ENCODE peak calls at places on chromosomes 4 and X, in seven cellular contexts. E, G, N, K, S, A and O are unnamed samples.

GRCh38 chr4:76704133-76704881 is 193.6 kb downstream of the SOWAHB start:
- DNase-seq in N (no peak), S (no peak), G (no peak), A (no peak), K (peak), E (no peak), O (no peak)

GRCh38 chrX:108464604-108465003 is 25.0 kb downstream of the COL4A5 start:
- DNase-seq in G (no peak), S (no peak), A (no peak), E (no peak), N (no peak), K (peak), O (no peak)

GRCh38 chr4:60579335-60579734 is 620.8 kb upstream of the ADGRL3 start:
- DNase-seq in E (no peak), G (no peak), N (no peak), A (no peak), S (no peak), K (no peak), O (no peak)

GRCh38 chrX:40098264-40099045 is 697 bp upstream of the BCOR start:
- DNase-seq in N (peak), E (peak), S (peak), G (no peak), K (peak), A (peak), O (no peak)

GRCh38 chrX:71301195-71301924 is at the start of gene ITGB1BP2:
- DNase-seq in N (no peak), E (no peak), S (no peak), G (no peak), K (peak), A (no peak), O (no peak)

GRCh38 chr4:47567511-47567910 is 82.4 kb downstream of the ATP10D start:
- DNase-seq in G (no peak), E (no peak), K (no peak), N (no peak), S (no peak), A (no peak), O (no peak)

GRCh38 chrX:48540015-48540350 is 469 bp downstream of the TBC1D25 start:
- DNase-seq in G (no peak), A (peak), E (peak), K (no peak), N (no peak), S (peak), O (peak)

GRCh38 chr4:156606444-156607197 is 365.0 kb downstream of the PDGFC start:
- DNase-seq in E (peak), K (no peak), S (no peak), A (no peak), G (no peak), N (no peak), O (no peak)

GRCh38 chrX:96372313-96373046 is 312.2 kb upstream of the DIAPH2 start:
- DNase-seq in A (peak), E (peak), K (peak), G (no peak), S (no peak), N (peak), O (no peak)

GRCh38 chrX:16903274-16904019 is 33.3 kb upstream of the RBBP7 start:
- DNase-seq in E (no peak), S (no peak), G (no peak), K (no peak), A (peak), N (no peak), O (no peak)

GRCh38 chr4:146072381-146072780 is 103.1 kb upstream of the LSM6 start:
- DNase-seq in E (no peak), G (no peak), S (no peak), A (no peak), K (no peak), N (no peak), O (no peak)

GRCh38 chrX:63299596-63299995 is 51.5 kb downstream of the SPIN4 start:
- DNase-seq in N (no peak), S (no peak), E (no peak), G (no peak), K (no peak), A (no peak), O (no peak)

GRCh38 chr4:112321768-112322684 is 24.9 kb downstream of the ALPK1 start:
- DNase-seq in A (peak), S (peak), G (peak), N (peak), K (peak), E (peak), O (peak)

GRCh38 chr4:183362916-183363542 is 40.8 kb upstream of the CLDN24 start:
- DNase-seq in K (peak), S (no peak), N (no peak), A (no peak), E (no peak), G (no peak), O (no peak)

GRCh38 chrX:153635788-153636668 is 11.0 kb upstream of the DUSP9 start:
- DNase-seq in G (no peak), S (peak), A (peak), N (peak), E (peak), K (peak), O (no peak)

GRCh38 chr4:2941138-2942036 is 21.8 kb downstream of the NOP14 start:
- DNase-seq in K (no peak), A (no peak), E (no peak), G (no peak), S (no peak), N (no peak), O (no peak)

GRCh38 chr4:159134422-159134821 is 31.5 kb downstream of the RAPGEF2 start:
- DNase-seq in S (no peak), K (no peak), G (no peak), A (no peak), E (no peak), N (no peak), O (no peak)